ENCODE peak calls at places on chromosomes 5 and 9, in four cellular contexts. H, S, O and C are unnamed samples.

GRCh38 chr9:38062106-38062497 is 6.9 kb downstream of the SHB start:
- DNase-seq in H (no peak), S (no peak), O (no peak), C (no peak)

GRCh38 chr5:159463590-159464321 is 133.5 kb upstream of the IL12B start:
- DNase-seq in H (no peak), S (peak; percentile 12), O (no peak), C (peak; percentile 65)

GRCh38 chr5:84255318-84255717 is 129.4 kb downstream of the EDIL3 start:
- DNase-seq in H (no peak), S (peak; percentile 55), O (no peak), C (no peak)

GRCh38 chr9:38380230-38380871 is 12.2 kb upstream of the ALDH1B1 start:
- DNase-seq in H (no peak), S (no peak), O (no peak), C (no peak)

GRCh38 chr9:108996653-108997052 is 16.6 kb downstream of the CTNNAL1 start:
- DNase-seq in H (no peak), S (peak; percentile 25), O (no peak), C (no peak)

GRCh38 chr9:129383005-129383414 is 204.9 kb upstream of the IER5L start:
- DNase-seq in H (no peak), S (peak; percentile 7), O (peak; percentile 89), C (peak; percentile 74)

GRCh38 chr9:110575952-110576351 is 3.6 kb downstream of the SVEP1 start:
- DNase-seq in H (no peak), S (peak; percentile 23), O (no peak), C (no peak)

GRCh38 chr5:132771559-132771998 is 5.5 kb downstream of the SEPTIN8 start:
- DNase-seq in H (no peak), S (peak; percentile 73), O (no peak), C (peak; percentile 42)

GRCh38 chr5:89028579-89029272 is 145.7 kb upstream of the MEF2C start:
- DNase-seq in H (no peak), S (no peak), O (no peak), C (no peak)

GRCh38 chr9:73370053-73370452 is 218.4 kb downstream of the ANXA1 start:
- DNase-seq in H (no peak), S (no peak), O (no peak), C (no peak)

GRCh38 chr9:75893096-75893495 is 2.6 kb downstream of the PCSK5 start:
- DNase-seq in H (no peak), S (peak; percentile 14), O (no peak), C (no peak)

GRCh38 chr9:75889977-75890540 is 414 bp upstream of the PCSK5 start:
- DNase-seq in H (no peak), S (peak; percentile 81), O (peak; percentile 62), C (no peak)

GRCh38 chr9:75892168-75892901 is 1.9 kb downstream of the PCSK5 start:
- DNase-seq in H (no peak), S (peak; percentile 36), O (peak; percentile 69), C (peak; percentile 26)

GRCh38 chr9:75890541-75891276 is at the start of gene PCSK5:
- DNase-seq in H (peak; percentile 74), S (peak; percentile 98), O (peak; percentile 96), C (peak; percentile 75)

DNA sequence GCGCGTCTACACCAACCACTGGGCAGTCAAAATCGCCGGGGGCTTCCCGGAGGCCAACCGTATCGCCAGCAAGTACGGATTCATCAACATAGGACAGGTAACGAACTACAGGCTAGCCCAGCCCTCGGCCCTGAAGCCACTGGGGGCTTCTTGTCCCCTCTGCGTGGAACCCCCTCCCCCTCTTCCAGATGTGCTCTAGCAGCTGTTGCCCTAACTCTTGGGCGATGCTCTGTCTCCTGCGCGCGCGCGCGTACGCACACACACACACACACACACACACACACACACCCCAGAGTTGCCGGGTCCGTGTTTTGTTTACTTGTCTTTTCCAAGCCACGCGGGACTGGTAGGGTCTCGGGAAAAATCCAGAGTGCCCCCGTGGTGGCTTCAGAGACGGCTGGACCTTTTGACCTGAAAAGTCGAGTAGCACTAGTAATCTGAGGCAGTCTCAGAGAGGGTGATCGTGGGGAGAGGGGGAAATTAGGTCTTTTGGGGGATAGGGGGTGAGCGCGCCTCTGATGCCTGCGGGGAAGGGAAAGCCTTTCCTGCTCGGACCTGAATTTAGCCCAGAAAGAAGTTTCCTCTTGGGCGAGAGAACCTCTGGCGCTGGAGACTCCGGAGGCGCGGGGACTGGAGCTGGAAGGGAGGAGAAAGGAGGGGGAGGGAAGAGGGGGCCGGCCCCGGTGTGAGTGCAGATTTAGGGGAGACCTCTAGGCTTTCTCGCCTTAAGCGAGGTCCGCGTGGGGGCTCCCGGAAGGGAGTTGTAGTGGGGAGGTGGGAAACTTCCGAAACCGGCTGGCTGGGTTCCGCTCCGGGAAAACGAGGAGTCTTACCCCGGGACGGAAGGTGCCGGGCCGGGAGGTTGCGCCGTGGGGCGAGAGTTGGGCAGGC is 1.0 kb downstream of the PCSK5 start:
- DNase-seq in H (no peak), S (peak; percentile 49), O (peak; percentile 73), C (peak; percentile 33)
- H3K4me3 ChIP-seq in H (peak overlapping the region; percentile 90), S (peak overlapping the region; percentile 83), O (peak overlapping the region; percentile 63), C (peak overlapping the region; percentile 58)

GRCh38 chr9:122821278-122821952 is 7.0 kb downstream of the PDCL start:
- DNase-seq in H (no peak), S (peak; percentile 59), O (peak; percentile 44), C (no peak)
- H3K36me3 ChIP-seq in H (peaks cover 17% of the 10 kb centered on the region), S (peaks cover 37% of the 10 kb centered on the region), O (no peaks in the 10 kb centered on the region), C (peaks cover 2% of the 10 kb centered on the region)

DNA sequence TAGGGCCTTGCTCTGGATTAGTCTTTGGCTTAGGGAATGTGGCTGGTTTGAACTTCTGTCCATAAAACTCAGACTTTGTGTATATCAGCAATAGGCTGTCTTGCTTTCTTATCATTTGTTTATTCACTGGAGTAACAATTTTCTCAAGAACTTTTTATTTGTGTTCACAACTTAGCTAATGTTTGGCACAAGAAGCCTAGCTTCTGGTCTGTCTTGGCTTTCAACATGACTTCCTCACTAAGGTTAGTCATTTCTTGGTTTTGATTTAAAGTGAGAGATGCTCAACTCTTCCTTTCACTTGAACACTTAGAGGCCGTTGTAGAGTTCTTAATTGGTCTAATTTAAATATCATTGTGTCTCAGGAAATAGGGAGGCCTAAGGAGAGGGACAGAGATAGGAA is 4.9 kb downstream of the FBXO38 start:
- DNase-seq in H (no peak), S (no peak), O (no peak), C (no peak)
- H3K4me1 ChIP-seq in H (peaks cover 16% of the 10 kb centered on the region), S (peaks cover 10% of the 10 kb centered on the region), O (peaks cover 13% of the 10 kb centered on the region), C (peaks cover 29% of the 10 kb centered on the region)

GRCh38 chr9:89500008-89500407 is 2.1 kb upstream of the SEMA4D start:
- DNase-seq in H (no peak), S (no peak), O (no peak), C (no peak)

GRCh38 chr9:89496645-89497044 is 1.3 kb downstream of the SEMA4D start:
- DNase-seq in H (no peak), S (no peak), O (no peak), C (no peak)

GRCh38 chr9:89497181-89497963 is 541 bp downstream of the SEMA4D start:
- DNase-seq in H (no peak), S (no peak), O (peak; percentile 54), C (peak; percentile 35)

GRCh38 chr9:89498845-89499480 is 1.1 kb upstream of the SEMA4D start:
- DNase-seq in H (peak; percentile 50), S (no peak), O (no peak), C (no peak)

GRCh38 chr9:89497978-89498844 is at the start of gene SEMA4D:
- DNase-seq in H (peak; percentile 63), S (peak; percentile 66), O (peak; percentile 89), C (peak; percentile 48)
- H3K4me3 ChIP-seq in H (peak within 1 kb of the TSS; percentile 58), S (peak within 1 kb of the TSS; percentile 91), O (peak within 1 kb of the TSS; percentile 70), C (peak within 1 kb of the TSS; percentile 56)

DNA sequence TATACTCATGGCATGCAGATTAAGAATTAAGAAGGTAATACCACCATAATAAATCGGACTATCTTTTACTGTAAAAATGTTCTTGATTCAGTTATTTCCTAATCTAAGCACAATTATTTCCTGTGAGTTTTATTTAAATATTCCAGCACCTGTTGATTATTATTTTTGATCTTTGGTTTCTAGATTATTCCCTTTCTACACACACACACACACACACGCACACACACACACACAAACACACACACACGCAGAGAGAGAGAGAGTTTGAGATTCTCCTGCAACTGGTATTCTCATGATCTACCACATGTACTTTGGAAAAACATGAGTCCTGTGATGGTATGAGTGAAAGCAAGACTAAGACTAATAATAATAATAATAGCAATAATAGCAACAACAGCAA is 17.0 kb upstream of the CKMT2 start:
- DNase-seq in H (no peak), S (no peak), O (no peak), C (no peak)
- H3K36me3 ChIP-seq in H (peaks cover 38% of the 10 kb centered on the region), S (no peaks in the 10 kb centered on the region), O (no peaks in the 10 kb centered on the region), C (no peaks in the 10 kb centered on the region)

GRCh38 chr5:56856779-56857178 is 41.4 kb downstream of the MAP3K1 start:
- DNase-seq in H (no peak), S (no peak), O (no peak), C (no peak)
- H3K4me1 ChIP-seq in H (peaks cover 30% of the 10 kb centered on the region), S (no peaks in the 10 kb centered on the region), O (peaks cover 4% of the 10 kb centered on the region), C (peaks cover 7% of the 10 kb centered on the region)

DNA sequence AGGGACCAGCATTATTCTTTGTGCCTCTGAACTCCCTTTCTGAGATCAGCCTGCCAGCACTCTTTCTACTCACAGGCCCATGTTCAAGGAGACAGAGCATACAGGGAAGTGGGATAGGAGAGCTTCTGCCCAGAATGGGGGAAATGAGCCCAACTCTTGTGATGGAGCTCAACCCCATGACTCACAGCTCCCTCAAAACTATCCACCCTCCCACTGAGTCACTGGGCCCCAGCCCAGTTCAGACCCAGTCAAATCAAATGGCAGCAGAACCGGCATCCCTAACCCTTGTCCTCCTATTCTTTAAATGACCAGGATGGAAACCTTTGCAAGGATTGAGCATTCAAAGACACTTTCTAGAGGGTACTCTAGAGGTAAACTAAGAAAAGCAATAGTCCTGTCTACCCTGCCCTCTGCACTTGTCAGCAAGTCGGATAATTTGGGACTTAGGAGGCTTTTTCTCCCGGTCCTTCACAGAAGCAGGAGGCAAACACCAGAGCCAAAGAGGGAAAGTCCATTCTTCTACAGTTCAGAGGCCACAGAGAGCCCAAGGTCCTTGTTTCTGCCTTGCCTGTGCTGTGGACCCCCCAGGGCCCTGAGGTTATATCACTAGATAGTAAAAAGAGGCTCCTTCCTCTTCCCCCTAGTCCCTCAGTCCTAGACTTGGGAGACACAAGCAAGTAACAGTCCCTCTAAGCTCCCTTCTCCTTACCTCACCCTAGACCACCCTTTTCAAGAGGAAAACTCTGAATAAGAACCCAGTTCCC is 3.2 kb downstream of the ATOSB start:
- DNase-seq in H (no peak), S (peak; percentile 57), O (no peak), C (peak; percentile 8)
- H3K4me3 ChIP-seq in H (peak overlapping the region; percentile 44), S (no peak overlapping the region), O (no peak overlapping the region), C (no peak overlapping the region)